ENCODE peak calls at places on chromosome 5, in eight cellular contexts. One of them, this sample, is unnamed.

GRCh38 chr5:42721484-42721883 is 35.1 kb upstream of the CCDC152 start:
- DNase-seq in RWPE1: no peak
- DNase-seq in sigmoid colon: no peak
- DNase-seq in activated gamma-delta T cell treated with anti-CD3 and anti-CD28 coated beads, Interleukin-2, amount 50 U/mL, for 16 hours: no peak
- DNase-seq in NCI-H2171 treated with DMSO at 0.1 percent for 48 hours: no peak
- DNase-seq in GM10248: no peak
- DNase-seq in A549: no peak
- DNase-seq in uterus: no peak
- DNase-seq in this sample: no peak

GRCh38 chr5:132492386-132492785 is 1.8 kb upstream of the IRF1 start:
- DNase-seq in RWPE1: no peak
- DNase-seq in sigmoid colon: no peak
- DNase-seq in activated gamma-delta T cell treated with anti-CD3 and anti-CD28 coated beads, Interleukin-2, amount 50 U/mL, for 16 hours: no peak
- DNase-seq in NCI-H2171 treated with DMSO at 0.1 percent for 48 hours: no peak
- DNase-seq in GM10248: no peak
- DNase-seq in A549: no peak
- DNase-seq in uterus: no peak
- DNase-seq in this sample: no peak

GRCh38 chr5:119527346-119527745 is 75.0 kb downstream of the HSD17B4 start:
- DNase-seq in RWPE1: peak
- DNase-seq in sigmoid colon: no peak
- DNase-seq in activated gamma-delta T cell treated with anti-CD3 and anti-CD28 coated beads, Interleukin-2, amount 50 U/mL, for 16 hours: no peak
- DNase-seq in NCI-H2171 treated with DMSO at 0.1 percent for 48 hours: no peak
- DNase-seq in GM10248: no peak
- DNase-seq in A549: no peak
- DNase-seq in uterus: no peak
- DNase-seq in this sample: no peak

GRCh38 chr5:5419291-5420210 is 2.9 kb upstream of the ICE1 start:
- DNase-seq in RWPE1: peak
- DNase-seq in sigmoid colon: no peak
- DNase-seq in activated gamma-delta T cell treated with anti-CD3 and anti-CD28 coated beads, Interleukin-2, amount 50 U/mL, for 16 hours: no peak
- DNase-seq in NCI-H2171 treated with DMSO at 0.1 percent for 48 hours: peak
- DNase-seq in GM10248: peak
- DNase-seq in A549: peak
- DNase-seq in uterus: no peak
- DNase-seq in this sample: no peak

GRCh38 chr5:14534773-14535172 is 46.8 kb upstream of the OTULINL start:
- DNase-seq in RWPE1: no peak
- DNase-seq in sigmoid colon: no peak
- DNase-seq in activated gamma-delta T cell treated with anti-CD3 and anti-CD28 coated beads, Interleukin-2, amount 50 U/mL, for 16 hours: no peak
- DNase-seq in NCI-H2171 treated with DMSO at 0.1 percent for 48 hours: peak
- DNase-seq in GM10248: no peak
- DNase-seq in A549: no peak
- DNase-seq in uterus: no peak
- DNase-seq in this sample: no peak

GRCh38 chr5:169893010-169893409 is 87.3 kb downstream of the INSYN2B start:
- DNase-seq in RWPE1: no peak
- DNase-seq in sigmoid colon: no peak
- DNase-seq in activated gamma-delta T cell treated with anti-CD3 and anti-CD28 coated beads, Interleukin-2, amount 50 U/mL, for 16 hours: no peak
- DNase-seq in NCI-H2171 treated with DMSO at 0.1 percent for 48 hours: no peak
- DNase-seq in GM10248: no peak
- DNase-seq in A549: no peak
- DNase-seq in uterus: no peak
- DNase-seq in this sample: no peak

GRCh38 chr5:88140396-88140862 is 128.2 kb downstream of the TMEM161B start:
- DNase-seq in RWPE1: peak
- DNase-seq in sigmoid colon: peak
- DNase-seq in activated gamma-delta T cell treated with anti-CD3 and anti-CD28 coated beads, Interleukin-2, amount 50 U/mL, for 16 hours: no peak
- DNase-seq in NCI-H2171 treated with DMSO at 0.1 percent for 48 hours: no peak
- DNase-seq in GM10248: no peak
- DNase-seq in A549: no peak
- DNase-seq in uterus: peak
- DNase-seq in this sample: no peak

GRCh38 chr5:179187229-179187678 is 127.1 kb downstream of the ZNF354C start:
- DNase-seq in RWPE1: no peak
- DNase-seq in sigmoid colon: no peak
- DNase-seq in activated gamma-delta T cell treated with anti-CD3 and anti-CD28 coated beads, Interleukin-2, amount 50 U/mL, for 16 hours: no peak
- DNase-seq in NCI-H2171 treated with DMSO at 0.1 percent for 48 hours: no peak
- DNase-seq in GM10248: no peak
- DNase-seq in A549: no peak
- DNase-seq in uterus: no peak
- DNase-seq in this sample: no peak

GRCh38 chr5:128271859-128272446 is 188.4 kb downstream of the SLC12A2 start:
- DNase-seq in RWPE1: peak
- DNase-seq in sigmoid colon: no peak
- DNase-seq in activated gamma-delta T cell treated with anti-CD3 and anti-CD28 coated beads, Interleukin-2, amount 50 U/mL, for 16 hours: no peak
- DNase-seq in NCI-H2171 treated with DMSO at 0.1 percent for 48 hours: no peak
- DNase-seq in GM10248: no peak
- DNase-seq in A549: peak
- DNase-seq in uterus: no peak
- DNase-seq in this sample: no peak

GRCh38 chr5:81848368-81848767 is 97.5 kb upstream of the SSBP2 start:
- DNase-seq in RWPE1: no peak
- DNase-seq in sigmoid colon: no peak
- DNase-seq in activated gamma-delta T cell treated with anti-CD3 and anti-CD28 coated beads, Interleukin-2, amount 50 U/mL, for 16 hours: no peak
- DNase-seq in NCI-H2171 treated with DMSO at 0.1 percent for 48 hours: no peak
- DNase-seq in GM10248: no peak
- DNase-seq in A549: no peak
- DNase-seq in uterus: peak
- DNase-seq in this sample: no peak

GRCh38 chr5:405421-405820 is 37.6 kb upstream of the EXOC3 start:
- DNase-seq in RWPE1: no peak
- DNase-seq in sigmoid colon: peak
- DNase-seq in activated gamma-delta T cell treated with anti-CD3 and anti-CD28 coated beads, Interleukin-2, amount 50 U/mL, for 16 hours: no peak
- DNase-seq in NCI-H2171 treated with DMSO at 0.1 percent for 48 hours: peak
- DNase-seq in GM10248: no peak
- DNase-seq in A549: no peak
- DNase-seq in uterus: no peak
- DNase-seq in this sample: no peak

GRCh38 chr5:72556351-72557146 is 49.3 kb upstream of the ZNF366 start:
- DNase-seq in RWPE1: no peak
- DNase-seq in sigmoid colon: peak
- DNase-seq in activated gamma-delta T cell treated with anti-CD3 and anti-CD28 coated beads, Interleukin-2, amount 50 U/mL, for 16 hours: no peak
- DNase-seq in NCI-H2171 treated with DMSO at 0.1 percent for 48 hours: peak
- DNase-seq in GM10248: peak
- DNase-seq in A549: peak
- DNase-seq in uterus: peak
- DNase-seq in this sample: no peak

GRCh38 chr5:126044111-126044668 is 379.0 kb upstream of the GRAMD2B start:
- DNase-seq in RWPE1: no peak
- DNase-seq in sigmoid colon: no peak
- DNase-seq in activated gamma-delta T cell treated with anti-CD3 and anti-CD28 coated beads, Interleukin-2, amount 50 U/mL, for 16 hours: no peak
- DNase-seq in NCI-H2171 treated with DMSO at 0.1 percent for 48 hours: peak
- DNase-seq in GM10248: no peak
- DNase-seq in A549: no peak
- DNase-seq in uterus: peak
- DNase-seq in this sample: no peak